ENCODE peak calls at places on chromosomes 2 and 18, in four cellular contexts. J is right atrium auricular region, T is RPMI7951, R is keratinocyte. G is an unnamed sample.

GRCh38 chr2:191682148-191682547 is 4.2 kb downstream of the NABP1 start:
- DNase-seq in J (no peak), T (no peak), R (no peak), G (no peak)

GRCh38 chr2:18860179-18860578 is 270.8 kb upstream of the NT5C1B start:
- DNase-seq in J (no peak), T (no peak), R (no peak), G (no peak)

GRCh38 chr18:5503740-5504139 is 40.1 kb downstream of the EPB41L3 start:
- DNase-seq in R (no peak), J (no peak), T (no peak), G (no peak)

GRCh38 chr2:159118859-159119510 is 150.5 kb downstream of the TANC1 start:
- DNase-seq in T (no peak), R (no peak), J (no peak), G (no peak)

GRCh38 chr2:219384083-219384713 is 3.5 kb downstream of the DNPEP start:
- DNase-seq in R (no peak), T (no peak), J (no peak), G (no peak)

GRCh38 chr18:50203801-50204604 is 9.1 kb upstream of the MYO5B start:
- DNase-seq in T (peak; percentile 15), R (no peak), J (no peak), G (no peak)

GRCh38 chr2:191151315-191151698 is 513 bp upstream of the STAT4 start:
- DNase-seq in J (no peak), T (no peak), R (no peak), G (no peak)

GRCh38 chr2:13488965-13489364 is 772.2 kb downstream of the TRIB2 start:
- DNase-seq in J (no peak), T (no peak), R (no peak), G (no peak)

GRCh38 chr18:80171190-80171872 is 62.3 kb downstream of the ADNP2 start:
- DNase-seq in R (no peak), T (peak; percentile 11), J (no peak), G (no peak)

GRCh38 chr18:58196164-58196563 is 152.1 kb downstream of the NEDD4L start:
- DNase-seq in T (no peak), R (no peak), J (no peak), G (no peak)

GRCh38 chr2:109457811-109458210 is 156.0 kb downstream of the SEPTIN10 start:
- DNase-seq in J (no peak), R (no peak), T (peak; percentile 64), G (no peak)

GRCh38 chr2:231355802-231356473 is 39.6 kb upstream of the B3GNT7 start:
- DNase-seq in T (no peak), R (no peak), J (no peak), G (peak; percentile 60)

GRCh38 chr2:15041429-15041837 is 408.9 kb downstream of the LRATD1 start:
- DNase-seq in J (no peak), R (no peak), T (no peak), G (no peak)

GRCh38 chr2:14433946-14434495 is 198.5 kb upstream of the LRATD1 start:
- DNase-seq in R (no peak), T (no peak), J (no peak), G (no peak)

GRCh38 chr2:104415284-104415683 is 438.6 kb upstream of the POU3F3 start:
- DNase-seq in J (no peak), T (no peak), R (no peak), G (no peak)

GRCh38 chr2:39837856-39838453 is 58.9 kb upstream of the THUMPD2 start:
- DNase-seq in T (peak; percentile 57), R (peak; percentile 21), J (no peak), G (no peak)

GRCh38 chr2:50535971-50536759 is 495.8 kb downstream of the NRXN1 start:
- DNase-seq in T (peak; percentile 1), J (no peak), R (no peak), G (no peak)

GRCh38 chr2:4368907-4369306 is 665.5 kb downstream of the DCDC2C start:
- DNase-seq in J (no peak), R (no peak), T (no peak), G (no peak)

GRCh38 chr2:31282634-31283033 is 48.7 kb downstream of the EHD3 start:
- DNase-seq in R (no peak), T (peak; percentile 47), J (no peak), G (no peak)

GRCh38 chr2:159506764-159507406 is 109.5 kb downstream of the BAZ2B start:
- DNase-seq in T (peak; percentile 17), R (no peak), J (no peak), G (no peak)

GRCh38 chr2:61814761-61815160 is 39.1 kb downstream of the FAM161A start:
- DNase-seq in T (no peak), R (no peak), J (no peak), G (no peak)

GRCh38 chr2:28296243-28296642 is 96.4 kb upstream of the FOSL2 start:
- DNase-seq in R (no peak), J (no peak), T (peak; percentile 91), G (no peak)

GRCh38 chr18:49685231-49685942 is 123.5 kb downstream of the LIPG start:
- DNase-seq in R (no peak), J (no peak), T (peak; percentile 51), G (no peak)

GRCh38 chr2:234003972-234004617 is 46.4 kb upstream of the SPP2 start:
- DNase-seq in J (no peak), R (peak; percentile 33), T (peak; percentile 98), G (no peak)

GRCh38 chr2:82023710-82024109 is 1719.2 kb upstream of the LRRTM1 start:
- DNase-seq in J (no peak), T (peak; percentile 6), R (no peak), G (no peak)

GRCh38 chr18:21740724-21741510 is at the start of gene MIB1:
- DNase-seq in T (no peak), R (peak; percentile 72), J (no peak), G (peak; percentile 45)

GRCh38 chr2:231764752-231765151 is 16.3 kb downstream of the PDE6D start:
- DNase-seq in R (no peak), T (no peak), J (no peak), G (no peak)

GRCh38 chr2:236552586-236552985 is 17.0 kb upstream of the ACKR3 start:
- DNase-seq in J (no peak), R (no peak), T (no peak), G (no peak)

GRCh38 chr2:144603334-144603733 is 83.4 kb upstream of the ZEB2 start:
- DNase-seq in T (no peak), J (no peak), R (no peak), G (no peak)

GRCh38 chr2:195051401-195051800 is 605.6 kb upstream of the SLC39A10 start:
- DNase-seq in R (no peak), J (no peak), T (no peak), G (no peak)

GRCh38 chr18:24500766-24501165 is 40.3 kb downstream of the HRH4 start:
- DNase-seq in T (no peak), R (no peak), J (no peak), G (no peak)

GRCh38 chr2:196551014-196551413 is 88.5 kb upstream of the CCDC150 start:
- DNase-seq in T (no peak), J (no peak), R (no peak), G (no peak)

GRCh38 chr2:230932556-230933511 is 7.8 kb upstream of the GPR55 start:
- DNase-seq in R (no peak), J (peak; percentile 77), T (no peak), G (peak; percentile 38)

GRCh38 chr18:31040982-31041345 is 1.6 kb downstream of the DSC3 start:
- DNase-seq in T (no peak), J (no peak), R (no peak), G (no peak)

GRCh38 chr2:9347411-9347853 is 75.9 kb downstream of the ITGB1BP1 start:
- DNase-seq in J (peak; percentile 92), T (no peak), R (no peak), G (peak; percentile 84)

GRCh38 chr2:241967096-241967495 is 97.6 kb downstream of the RTP5 start:
- DNase-seq in R (no peak), T (no peak), J (no peak), G (no peak)

G was measured in tibial artery.